ENCODE peak calls at places on chromosomes 12 and 14, in seven cellular contexts. One of them, this sample, is unnamed.

GRCh38 chr14:76870146-76870545 is 43.9 kb downstream of the LRRC74A start:
- DNase-seq in stomach: no peak
- DNase-seq in spleen: no peak
- DNase-seq in upper lobe of left lung: no peak
- DNase-seq in prostate gland: no peak
- DNase-seq in endothelial cell of umbilical vein: no peak
- DNase-seq in H1: no peak
- DNase-seq in this sample: no peak

GRCh38 chr12:49667319-49668090 is 39.7 kb downstream of the FMNL3 start:
- DNase-seq in stomach: no peak
- DNase-seq in spleen: no peak
- DNase-seq in upper lobe of left lung: no peak
- DNase-seq in prostate gland: no peak
- DNase-seq in endothelial cell of umbilical vein: no peak
- DNase-seq in H1: no peak
- DNase-seq in this sample: no peak

GRCh38 chr14:106883218-106883692 is 1356.9 kb downstream of the TMEM121 start:
- DNase-seq in stomach: no peak
- DNase-seq in spleen: peak
- DNase-seq in upper lobe of left lung: peak
- DNase-seq in prostate gland: no peak
- DNase-seq in endothelial cell of umbilical vein: no peak
- DNase-seq in H1: peak
- DNase-seq in this sample: no peak

GRCh38 chr12:80892597-80893445 is 44.9 kb downstream of the LIN7A start:
- DNase-seq in stomach: no peak
- DNase-seq in spleen: no peak
- DNase-seq in upper lobe of left lung: no peak
- DNase-seq in prostate gland: no peak
- DNase-seq in endothelial cell of umbilical vein: no peak
- DNase-seq in H1: no peak
- DNase-seq in this sample: no peak

GRCh38 chr12:52346596-52346995 is 20.7 kb downstream of the KRT85 start:
- DNase-seq in stomach: peak
- DNase-seq in spleen: no peak
- DNase-seq in upper lobe of left lung: no peak
- DNase-seq in prostate gland: peak
- DNase-seq in endothelial cell of umbilical vein: no peak
- DNase-seq in H1: no peak
- DNase-seq in this sample: no peak

GRCh38 chr12:23684121-23684520 is 265.3 kb downstream of the SOX5 start:
- DNase-seq in stomach: no peak
- DNase-seq in spleen: no peak
- DNase-seq in upper lobe of left lung: no peak
- DNase-seq in prostate gland: no peak
- DNase-seq in endothelial cell of umbilical vein: no peak
- DNase-seq in H1: no peak
- DNase-seq in this sample: no peak

GRCh38 chr12:96448287-96448686 is 41.1 kb upstream of the CFAP54 start:
- DNase-seq in stomach: no peak
- DNase-seq in spleen: no peak
- DNase-seq in upper lobe of left lung: no peak
- DNase-seq in prostate gland: peak
- DNase-seq in endothelial cell of umbilical vein: peak
- DNase-seq in H1: no peak
- DNase-seq in this sample: no peak

GRCh38 chr12:49870501-49871262 is 27.8 kb upstream of the BCDIN3D start:
- DNase-seq in stomach: no peak
- DNase-seq in spleen: peak
- DNase-seq in upper lobe of left lung: no peak
- DNase-seq in prostate gland: no peak
- DNase-seq in endothelial cell of umbilical vein: no peak
- DNase-seq in H1: no peak
- DNase-seq in this sample: no peak

GRCh38 chr12:127399451-127399850 is 867.5 kb upstream of the TMEM132C start:
- DNase-seq in stomach: no peak
- DNase-seq in spleen: no peak
- DNase-seq in upper lobe of left lung: no peak
- DNase-seq in prostate gland: no peak
- DNase-seq in endothelial cell of umbilical vein: no peak
- DNase-seq in H1: no peak
- DNase-seq in this sample: no peak

GRCh38 chr12:104957388-104958008 is 592 bp downstream of the SLC41A2 start:
- DNase-seq in stomach: peak
- DNase-seq in spleen: no peak
- DNase-seq in upper lobe of left lung: no peak
- DNase-seq in prostate gland: no peak
- DNase-seq in endothelial cell of umbilical vein: peak
- DNase-seq in H1: no peak
- DNase-seq in this sample: peak

GRCh38 chr12:59649203-59649602 is 53.4 kb downstream of the SLC16A7 start:
- DNase-seq in stomach: no peak
- DNase-seq in spleen: no peak
- DNase-seq in upper lobe of left lung: no peak
- DNase-seq in prostate gland: no peak
- DNase-seq in endothelial cell of umbilical vein: no peak
- DNase-seq in H1: no peak
- DNase-seq in this sample: no peak

GRCh38 chr12:110754101-110754793 is 11.6 kb upstream of the PPP1CC start:
- DNase-seq in stomach: no peak
- DNase-seq in spleen: no peak
- DNase-seq in upper lobe of left lung: no peak
- DNase-seq in prostate gland: no peak
- DNase-seq in endothelial cell of umbilical vein: no peak
- DNase-seq in H1: no peak
- DNase-seq in this sample: no peak

GRCh38 chr12:56987551-56988053 is 18.7 kb downstream of the ZBTB39 start:
- DNase-seq in stomach: peak
- DNase-seq in spleen: peak
- DNase-seq in upper lobe of left lung: peak
- DNase-seq in prostate gland: peak
- DNase-seq in endothelial cell of umbilical vein: peak
- DNase-seq in H1: peak
- DNase-seq in this sample: no peak

GRCh38 chr14:56846970-56847928 is 37.0 kb upstream of the OTX2 start:
- DNase-seq in stomach: no peak
- DNase-seq in spleen: no peak
- DNase-seq in upper lobe of left lung: no peak
- DNase-seq in prostate gland: no peak
- DNase-seq in endothelial cell of umbilical vein: no peak
- DNase-seq in H1: peak
- DNase-seq in this sample: no peak

GRCh38 chr14:73248294-73248868 is 11.1 kb downstream of the PAPLN start:
- DNase-seq in stomach: no peak
- DNase-seq in spleen: peak
- DNase-seq in upper lobe of left lung: no peak
- DNase-seq in prostate gland: no peak
- DNase-seq in endothelial cell of umbilical vein: no peak
- DNase-seq in H1: no peak
- DNase-seq in this sample: no peak

GRCh38 chr12:84719997-84720396 is 192.6 kb downstream of the SLC6A15 start:
- DNase-seq in stomach: no peak
- DNase-seq in spleen: no peak
- DNase-seq in upper lobe of left lung: no peak
- DNase-seq in prostate gland: no peak
- DNase-seq in endothelial cell of umbilical vein: no peak
- DNase-seq in H1: no peak
- DNase-seq in this sample: no peak

GRCh38 chr12:103805961-103806360 is 35.1 kb downstream of the NT5DC3 start:
- DNase-seq in stomach: no peak
- DNase-seq in spleen: no peak
- DNase-seq in upper lobe of left lung: no peak
- DNase-seq in prostate gland: no peak
- DNase-seq in endothelial cell of umbilical vein: no peak
- DNase-seq in H1: no peak
- DNase-seq in this sample: no peak

GRCh38 chr12:60266381-60266852 is 670.6 kb downstream of the SLC16A7 start:
- DNase-seq in stomach: no peak
- DNase-seq in spleen: no peak
- DNase-seq in upper lobe of left lung: no peak
- DNase-seq in prostate gland: no peak
- DNase-seq in endothelial cell of umbilical vein: peak
- DNase-seq in H1: no peak
- DNase-seq in this sample: no peak

GRCh38 chr14:77204457-77204796 is 22.8 kb downstream of the TMEM63C start:
- DNase-seq in stomach: no peak
- DNase-seq in spleen: no peak
- DNase-seq in upper lobe of left lung: no peak
- DNase-seq in prostate gland: peak
- DNase-seq in endothelial cell of umbilical vein: no peak
- DNase-seq in H1: no peak
- DNase-seq in this sample: no peak

GRCh38 chr14:56953884-56954283 is 143.6 kb upstream of the OTX2 start:
- DNase-seq in stomach: no peak
- DNase-seq in spleen: no peak
- DNase-seq in upper lobe of left lung: no peak
- DNase-seq in prostate gland: no peak
- DNase-seq in endothelial cell of umbilical vein: peak
- DNase-seq in H1: no peak
- DNase-seq in this sample: no peak

GRCh38 chr12:93530358-93530757 is 42.1 kb upstream of the SOCS2 start:
- DNase-seq in stomach: peak
- DNase-seq in spleen: no peak
- DNase-seq in upper lobe of left lung: no peak
- DNase-seq in prostate gland: no peak
- DNase-seq in endothelial cell of umbilical vein: peak
- DNase-seq in H1: no peak
- DNase-seq in this sample: no peak

GRCh38 chr14:100223332-100224171 is 15.4 kb upstream of the YY1 start:
- DNase-seq in stomach: no peak
- DNase-seq in spleen: peak
- DNase-seq in upper lobe of left lung: no peak
- DNase-seq in prostate gland: no peak
- DNase-seq in endothelial cell of umbilical vein: no peak
- DNase-seq in H1: no peak
- DNase-seq in this sample: no peak

GRCh38 chr14:100222219-100223093 is 16.5 kb upstream of the YY1 start:
- DNase-seq in stomach: no peak
- DNase-seq in spleen: peak
- DNase-seq in upper lobe of left lung: no peak
- DNase-seq in prostate gland: no peak
- DNase-seq in endothelial cell of umbilical vein: peak
- DNase-seq in H1: no peak
- DNase-seq in this sample: no peak

GRCh38 chr14:100219126-100219785 is 19.7 kb upstream of the YY1 start:
- DNase-seq in stomach: no peak
- DNase-seq in spleen: peak
- DNase-seq in upper lobe of left lung: no peak
- DNase-seq in prostate gland: no peak
- DNase-seq in endothelial cell of umbilical vein: no peak
- DNase-seq in H1: no peak
- DNase-seq in this sample: no peak

GRCh38 chr14:100224229-100224628 is 14.7 kb upstream of the YY1 start:
- DNase-seq in stomach: no peak
- DNase-seq in spleen: peak
- DNase-seq in upper lobe of left lung: no peak
- DNase-seq in prostate gland: no peak
- DNase-seq in endothelial cell of umbilical vein: no peak
- DNase-seq in H1: no peak
- DNase-seq in this sample: no peak

GRCh38 chr14:100221419-100222218 is 17.3 kb upstream of the YY1 start:
- DNase-seq in stomach: peak
- DNase-seq in spleen: peak
- DNase-seq in upper lobe of left lung: no peak
- DNase-seq in prostate gland: peak
- DNase-seq in endothelial cell of umbilical vein: peak
- DNase-seq in H1: peak
- DNase-seq in this sample: peak
- TF ChIP-seq POLR2A in stomach: no peak
- TF ChIP-seq POLR2A in spleen: no peak
- TF ChIP-seq POLR2A in upper lobe of left lung: peak
- TF ChIP-seq POLR2A in prostate gland: no peak
- TF ChIP-seq POLR2A in endothelial cell of umbilical vein: no peak
- TF ChIP-seq POLR2A in H1: no peak
- TF ChIP-seq POLR2A in this sample: peak

DNA sequence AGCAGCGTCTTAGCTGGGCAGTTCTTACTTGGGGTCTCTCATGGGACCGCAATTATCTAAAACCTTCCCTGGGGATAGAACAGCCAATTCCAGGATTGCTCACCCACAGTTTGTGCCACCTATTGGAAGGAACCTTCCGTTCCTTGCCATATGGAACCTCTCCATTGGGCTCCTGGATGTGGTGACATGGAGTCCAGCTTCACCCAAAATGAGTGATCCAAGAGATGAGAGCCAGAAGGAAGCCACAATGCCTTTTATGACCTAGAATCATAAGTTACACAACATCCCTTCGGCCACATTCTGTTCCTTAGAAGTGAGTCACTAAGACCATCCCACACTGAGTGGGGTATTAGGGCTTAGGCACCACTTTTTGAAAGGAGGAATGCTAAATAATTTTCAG is 164.4 kb downstream of the FBXL14 start:
- DNase-seq in stomach: no peak
- DNase-seq in spleen: no peak
- DNase-seq in upper lobe of left lung: no peak
- DNase-seq in prostate gland: no peak
- DNase-seq in endothelial cell of umbilical vein: no peak
- DNase-seq in H1: no peak
- DNase-seq in this sample: no peak
- TF ChIP-seq POLR2AphosphoS5 in stomach: no peak
- TF ChIP-seq POLR2AphosphoS5 in spleen: no peak
- TF ChIP-seq POLR2AphosphoS5 in upper lobe of left lung: no peak
- TF ChIP-seq POLR2AphosphoS5 in prostate gland: peak
- TF ChIP-seq POLR2AphosphoS5 in endothelial cell of umbilical vein: no peak
- TF ChIP-seq POLR2AphosphoS5 in H1: no peak
- TF ChIP-seq POLR2AphosphoS5 in this sample: no peak

DNA sequence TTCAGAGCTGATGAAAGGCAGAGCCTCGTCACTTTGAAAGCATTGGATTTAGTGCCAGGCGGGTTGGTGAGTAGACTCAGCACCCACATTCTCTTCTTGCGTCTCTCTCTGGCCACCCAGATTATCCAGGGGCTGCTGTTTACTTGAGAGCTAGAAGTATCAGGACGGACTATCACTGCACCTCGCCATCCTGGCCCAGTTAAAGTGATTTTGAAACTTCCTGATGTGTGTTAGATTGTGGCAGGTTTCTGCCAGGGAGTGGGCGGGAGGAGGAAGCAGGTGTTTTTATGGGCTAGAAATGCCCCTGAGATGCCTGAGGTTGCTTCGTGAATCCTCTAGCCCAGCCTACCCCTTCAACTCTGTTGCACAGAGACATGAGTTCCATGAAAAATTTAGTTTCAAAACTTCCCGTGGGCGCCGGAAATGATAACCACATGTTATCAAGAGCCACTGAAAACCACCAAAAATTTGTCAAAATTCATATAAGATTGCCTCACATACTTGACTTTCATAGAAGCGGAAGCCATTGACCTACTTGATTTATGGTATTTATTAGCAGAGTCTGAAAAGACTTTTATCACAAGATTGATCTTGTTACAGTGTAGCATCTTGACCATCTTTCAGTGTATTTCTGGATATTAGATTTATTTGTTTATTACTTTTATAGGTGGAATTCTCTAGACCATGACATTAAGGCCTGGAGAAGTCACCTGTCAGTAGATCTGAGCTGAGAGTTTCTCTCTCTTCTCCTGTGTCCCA is 466.0 kb downstream of the RAD51B start:
- DNase-seq in stomach: no peak
- DNase-seq in spleen: peak
- DNase-seq in upper lobe of left lung: no peak
- DNase-seq in prostate gland: no peak
- DNase-seq in endothelial cell of umbilical vein: no peak
- DNase-seq in H1: no peak
- DNase-seq in this sample: no peak
- TF ChIP-seq POLR2A in stomach: no peak
- TF ChIP-seq POLR2A in spleen: no peak
- TF ChIP-seq POLR2A in upper lobe of left lung: no peak
- TF ChIP-seq POLR2A in prostate gland: no peak
- TF ChIP-seq POLR2A in endothelial cell of umbilical vein: no peak
- TF ChIP-seq POLR2A in H1: no peak
- TF ChIP-seq POLR2A in this sample: peak

GRCh38 chr14:22887260-22887989 is 4.4 kb downstream of the REM2 start:
- DNase-seq in stomach: peak
- DNase-seq in spleen: no peak
- DNase-seq in upper lobe of left lung: no peak
- DNase-seq in prostate gland: peak
- DNase-seq in endothelial cell of umbilical vein: no peak
- DNase-seq in H1: no peak
- DNase-seq in this sample: peak
- TF ChIP-seq POLR2AphosphoS5 in stomach: no peak
- TF ChIP-seq POLR2AphosphoS5 in spleen: peak
- TF ChIP-seq POLR2AphosphoS5 in upper lobe of left lung: no peak
- TF ChIP-seq POLR2AphosphoS5 in prostate gland: peak
- TF ChIP-seq POLR2AphosphoS5 in endothelial cell of umbilical vein: no peak
- TF ChIP-seq POLR2AphosphoS5 in H1: no peak
- TF ChIP-seq POLR2AphosphoS5 in this sample: peak

This sample was measured in GM12892.